ENCODE peak calls at places on chromosomes 2 and 18, in four cellular contexts. K is heart left ventricle; F is naive thymus-derived CD4-positive, alpha-beta T cell; Z is cardiac muscle cell. X is an unnamed sample.

GRCh38 chr18:40782731-40783130 is 1172.3 kb upstream of the PIK3C3 start:
- DNase-seq in K (no peak), F (no peak), Z (no peak), X (no peak)

GRCh38 chr2:48633143-48633542 is 15.5 kb downstream of the GTF2A1L start:
- DNase-seq in K (no peak), F (no peak), Z (no peak), X (no peak)

GRCh38 chr2:96329416-96329815 is 4.3 kb downstream of the ITPRIPL1 start:
- DNase-seq in K (no peak), F (no peak), Z (no peak), X (peak)

GRCh38 chr18:26383454-26384270 is 157.4 kb downstream of the TAF4B start:
- DNase-seq in K (no peak), F (no peak), Z (peak), X (peak)

GRCh38 chr2:104774631-104775030 is 79.3 kb upstream of the POU3F3 start:
- DNase-seq in K (no peak), F (no peak), Z (no peak), X (no peak)

GRCh38 chr2:230748087-230748486 is 35.4 kb downstream of the CAB39 start:
- DNase-seq in K (no peak), F (no peak), Z (no peak), X (peak)

GRCh38 chr2:216606551-216607527 is 26.4 kb upstream of the IGFBP2 start:
- DNase-seq in K (no peak), F (peak), Z (peak), X (peak)

GRCh38 chr18:70037453-70038061 is 89.9 kb upstream of the CD226 start:
- DNase-seq in K (no peak), F (no peak), Z (no peak), X (peak)

GRCh38 chr18:8959551-8960135 is 142.9 kb upstream of the NDUFV2 start:
- DNase-seq in K (no peak), F (no peak), Z (peak), X (no peak)

GRCh38 chr2:107729456-107729855 is 97.2 kb upstream of the RGPD4 start:
- DNase-seq in K (no peak), F (no peak), Z (no peak), X (no peak)

GRCh38 chr18:44758821-44759624 is 78.3 kb downstream of the SETBP1 start:
- DNase-seq in K (no peak), F (no peak), Z (no peak), X (no peak)

GRCh38 chr18:13276530-13277520 is 58.3 kb downstream of the LDLRAD4 start:
- DNase-seq in K (no peak), F (no peak), Z (no peak), X (no peak)

GRCh38 chr18:7946724-7947377 is 379.7 kb downstream of the PTPRM start:
- DNase-seq in K (no peak), F (no peak), Z (peak), X (peak)

GRCh38 chr2:54350422-54350821 is 94.4 kb upstream of the TSPYL6 start:
- DNase-seq in K (no peak), F (no peak), Z (no peak), X (no peak)

GRCh38 chr2:50658883-50659282 is 373.0 kb downstream of the NRXN1 start:
- DNase-seq in K (no peak), F (no peak), Z (no peak), X (no peak)

GRCh38 chr2:22854588-22854987 is 530.4 kb upstream of the KLHL29 start:
- DNase-seq in K (no peak), F (no peak), Z (no peak), X (no peak)

GRCh38 chr2:71778514-71779305 is 325.3 kb downstream of the DYSF start:
- DNase-seq in K (no peak), F (no peak), Z (peak), X (peak)

GRCh38 chr2:172790404-172790803 is 54.8 kb downstream of the RAPGEF4 start:
- DNase-seq in K (no peak), F (no peak), Z (no peak), X (no peak)

GRCh38 chr2:54483426-54483825 is 27.3 kb downstream of the SPTBN1 start:
- DNase-seq in K (no peak), F (no peak), Z (no peak), X (peak)

GRCh38 chr2:38892819-38893218 is 3.1 kb downstream of the ARHGEF33 start:
- DNase-seq in K (no peak), F (no peak), Z (no peak), X (peak)

GRCh38 chr2:134799936-134800335 is 38.5 kb upstream of the ACMSD start:
- DNase-seq in K (no peak), F (no peak), Z (no peak), X (no peak)

GRCh38 chr2:73069855-73070650 is 1.5 kb downstream of the SFXN5 start:
- DNase-seq in K (no peak), F (no peak), Z (no peak), X (no peak)

GRCh38 chr2:207734264-207734635 is 22.8 kb downstream of the CCNYL1 start:
- DNase-seq in K (no peak), F (no peak), Z (peak), X (peak)

GRCh38 chr2:226794751-226795171 is 4.9 kb downstream of the IRS1 start:
- DNase-seq in K (no peak), F (no peak), Z (no peak), X (peak)

GRCh38 chr18:56662902-56663301 is 11.7 kb downstream of the WDR7 start:
- DNase-seq in K (no peak), F (no peak), Z (no peak), X (no peak)

GRCh38 chr2:1226766-1227165 is 186.5 kb upstream of the TPO start:
- DNase-seq in K (no peak), F (no peak), Z (no peak), X (no peak)

GRCh38 chr2:86194751-86195054 is 559 bp downstream of the IMMT start:
- DNase-seq in K (no peak), F (no peak), Z (peak), X (no peak)

GRCh38 chr2:29573602-29574001 is 347.8 kb downstream of the ALK start:
- DNase-seq in K (no peak), F (no peak), Z (no peak), X (peak)

GRCh38 chr2:119236796-119237195 is 13.2 kb downstream of the STEAP3 start:
- DNase-seq in K (no peak), F (no peak), Z (no peak), X (no peak)

GRCh38 chr2:137237055-137237454 is 471.7 kb downstream of the THSD7B start:
- DNase-seq in K (no peak), F (no peak), Z (no peak), X (peak)

GRCh38 chr2:179543361-179543901 is 278.8 kb upstream of the SESTD1 start:
- DNase-seq in K (no peak), F (no peak), Z (no peak), X (peak)

GRCh38 chr2:181036848-181037603 is 56.6 kb downstream of the UBE2E3 start:
- DNase-seq in K (no peak), F (no peak), Z (no peak), X (peak)

GRCh38 chr2:108349571-108349928 is 28.2 kb upstream of the SULT1C4 start:
- DNase-seq in K (no peak), F (no peak), Z (no peak), X (no peak)